ENCODE peak calls at places on chromosomes 12 and 14, in five cellular contexts. D is IMR-90, A is mesendoderm, N is trophoblast cell, U is mesenchymal stem cell. B is an unnamed sample.

GRCh38 chr12:11685716-11686115 is 36.2 kb downstream of the ETV6 start:
- DNase-seq in D (peak; percentile 66), A (no peak), N (no peak), U (peak; percentile 55), B (no peak)

GRCh38 chr12:68868043-68868790 is 60.2 kb downstream of the MDM2 start:
- DNase-seq in D (no peak), A (no peak), N (peak; percentile 31), U (no peak), B (no peak)

GRCh38 chr12:109952160-109952858 is 43.9 kb downstream of the GIT2 start:
- DNase-seq in D (no peak), A (no peak), N (peak; percentile 35), U (no peak), B (no peak)

GRCh38 chr12:121590476-121591143 is 9.8 kb upstream of the KDM2B start:
- DNase-seq in D (peak; percentile 69), A (peak; percentile 70), N (no peak), U (peak; percentile 71), B (no peak)

GRCh38 chr12:28946361-28946760 is 202.7 kb upstream of the FAR2 start:
- DNase-seq in D (no peak), A (no peak), N (no peak), U (no peak), B (no peak)

GRCh38 chr14:90111895-90112534 is 50.2 kb downstream of the KCNK13 start:
- DNase-seq in D (peak; percentile 87), A (no peak), N (no peak), U (peak; percentile 26), B (no peak)

GRCh38 chr12:49043856-49044258 is 16.7 kb downstream of the KMT2D start:
- DNase-seq in D (peak; percentile 40), A (peak; percentile 79), N (peak; percentile 32), U (peak; percentile 56), B (peak; percentile 85)

GRCh38 chr12:124928095-124928911 is 13.9 kb upstream of the UBC start:
- DNase-seq in D (peak; percentile 91), A (no peak), N (peak; percentile 100), U (no peak), B (peak; percentile 66)

GRCh38 chr12:68572650-68573049 is 38.0 kb upstream of the RAP1B start:
- DNase-seq in D (peak; percentile 24), A (peak; percentile 23), N (no peak), U (no peak), B (no peak)

GRCh38 chr14:80425686-80426085 is 214.4 kb upstream of the DIO2 start:
- DNase-seq in D (peak; percentile 100), A (peak; percentile 32), N (peak; percentile 88), U (peak; percentile 90), B (no peak)

GRCh38 chr14:104341532-104342434 is 203.4 kb downstream of the KIF26A start:
- DNase-seq in D (no peak), A (peak; percentile 93), N (peak; percentile 9), U (no peak), B (peak; percentile 95)

GRCh38 chr12:71958457-71958856 is 19.8 kb downstream of the TPH2 start:
- DNase-seq in D (peak; percentile 84), A (peak; percentile 25), N (no peak), U (peak; percentile 58), B (no peak)

GRCh38 chr12:121776190-121777098 is 17.0 kb downstream of the RHOF start:
- DNase-seq in D (peak; percentile 44), A (peak; percentile 73), N (peak; percentile 56), U (peak; percentile 65), B (peak; percentile 85)

GRCh38 chr12:40583743-40584142 is 108.5 kb upstream of the CNTN1 start:
- DNase-seq in D (no peak), A (no peak), N (no peak), U (no peak), B (no peak)

GRCh38 chr12:110995016-110995415 is 74.6 kb upstream of the MYL2 start:
- DNase-seq in D (no peak), A (no peak), N (no peak), U (no peak), B (no peak)

GRCh38 chr12:126369487-126370463 is 1304.5 kb downstream of the AACS start:
- DNase-seq in D (no peak), A (peak; percentile 66), N (no peak), U (no peak), B (no peak)

GRCh38 chr14:69105326-69105725 is 47.6 kb downstream of the DCAF5 start:
- DNase-seq in D (peak; percentile 79), A (no peak), N (peak; percentile 47), U (peak; percentile 37), B (no peak)

GRCh38 chr14:103380719-103381377 is 4.4 kb upstream of the MARK3 start:
- DNase-seq in D (no peak), A (no peak), N (no peak), U (no peak), B (no peak)

GRCh38 chr12:89319111-89319510 is 33.2 kb downstream of the DUSP6 start:
- DNase-seq in D (no peak), A (no peak), N (no peak), U (peak; percentile 36), B (no peak)

GRCh38 chr12:28415755-28416154 is 225.5 kb downstream of the CCDC91 start:
- DNase-seq in D (peak; percentile 85), A (peak; percentile 6), N (no peak), U (peak; percentile 56), B (no peak)

GRCh38 chr14:25001096-25001982 is 48.6 kb downstream of the STXBP6 start:
- DNase-seq in D (peak; percentile 31), A (no peak), N (no peak), U (peak; percentile 36), B (no peak)

GRCh38 chr12:92272301-92272964 is 126.8 kb upstream of the BTG1 start:
- DNase-seq in D (no peak), A (peak; percentile 21), N (no peak), U (no peak), B (peak; percentile 43)

GRCh38 chr12:4225571-4225970 is 48.0 kb upstream of the CCND2 start:
- DNase-seq in D (no peak), A (no peak), N (no peak), U (no peak), B (no peak)

DNA sequence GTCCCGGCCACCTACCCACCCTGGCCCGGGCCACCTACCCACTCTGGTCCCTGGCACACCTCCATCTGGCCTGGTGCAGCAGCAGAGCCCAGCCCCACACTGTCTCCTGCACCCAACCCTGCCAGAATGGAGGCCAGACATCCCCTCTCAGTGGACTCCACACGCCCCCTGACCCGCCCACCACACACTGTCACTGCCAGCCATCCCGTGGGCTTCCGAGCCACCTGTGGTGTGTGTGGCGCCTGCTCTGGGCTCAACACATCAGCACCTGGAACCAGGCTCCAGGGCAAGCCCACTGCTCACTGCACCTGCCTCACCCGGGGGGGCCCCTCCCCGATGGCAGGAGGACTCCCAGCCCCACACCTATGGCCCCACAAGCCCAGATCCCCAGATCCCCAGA is 50.5 kb downstream of the FBRSL1 start:
- DNase-seq in D (no peak), A (no peak), N (no peak), U (no peak), B (no peak)
- H3K23ac ChIP-seq in D (no peak overlapping the region), A (no peak overlapping the region), N (no peak overlapping the region), U (no peak overlapping the region), B (no peak overlapping the region)

GRCh38 chr12:44307506-44308168 is 471.8 kb downstream of the TMEM117 start:
- DNase-seq in D (no peak), A (no peak), N (no peak), U (no peak), B (no peak)
- H3K23ac ChIP-seq in D (no peak overlapping the region), A (no peak overlapping the region), N (no peak overlapping the region), U (no peak overlapping the region), B (no peak overlapping the region)

DNA sequence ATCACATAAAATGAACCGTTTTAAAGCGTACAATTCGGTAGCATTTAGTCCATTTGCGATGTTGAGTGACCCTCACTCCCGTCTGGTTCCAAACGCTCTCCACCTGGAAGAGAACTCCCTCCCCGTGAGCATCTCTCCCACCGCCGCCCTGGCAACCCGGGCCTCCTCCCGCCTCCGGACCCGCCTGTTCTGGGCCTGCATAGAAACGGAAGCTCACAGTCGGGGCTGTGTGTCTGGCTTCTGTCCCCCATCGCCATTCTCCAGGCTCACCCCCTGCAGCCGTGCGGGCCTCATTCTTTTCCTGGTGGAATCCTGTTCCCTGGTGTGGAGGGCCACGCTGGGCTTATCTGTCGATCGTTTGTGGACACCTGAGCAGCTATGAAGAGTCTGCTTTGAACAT is 17.3 kb downstream of the LRCOL1 start:
- DNase-seq in D (no peak), A (no peak), N (no peak), U (no peak), B (no peak)
- H3K23ac ChIP-seq in D (no peak overlapping the region), A (no peak overlapping the region), N (no peak overlapping the region), U (no peak overlapping the region), B (no peak overlapping the region)

GRCh38 chr12:54279632-54280400 is at the start of gene CBX5:
- DNase-seq in D (peak; percentile 100), A (peak; percentile 100), N (peak; percentile 100), U (peak; percentile 100), B (peak; percentile 100)

GRCh38 chr12:54280401-54281260 is at the start of gene HNRNPA1:
- DNase-seq in D (peak; percentile 100), A (peak; percentile 100), N (peak; percentile 98), U (peak; percentile 100), B (peak; percentile 99)

GRCh38 chr12:54277823-54278276 is 2.1 kb downstream of the CBX5 start:
- DNase-seq in D (no peak), A (peak; percentile 72), N (no peak), U (peak; percentile 53), B (no peak)

GRCh38 chr12:54276368-54276767 is 3.6 kb downstream of the CBX5 start:
- DNase-seq in D (no peak), A (no peak), N (no peak), U (no peak), B (no peak)

DNA sequence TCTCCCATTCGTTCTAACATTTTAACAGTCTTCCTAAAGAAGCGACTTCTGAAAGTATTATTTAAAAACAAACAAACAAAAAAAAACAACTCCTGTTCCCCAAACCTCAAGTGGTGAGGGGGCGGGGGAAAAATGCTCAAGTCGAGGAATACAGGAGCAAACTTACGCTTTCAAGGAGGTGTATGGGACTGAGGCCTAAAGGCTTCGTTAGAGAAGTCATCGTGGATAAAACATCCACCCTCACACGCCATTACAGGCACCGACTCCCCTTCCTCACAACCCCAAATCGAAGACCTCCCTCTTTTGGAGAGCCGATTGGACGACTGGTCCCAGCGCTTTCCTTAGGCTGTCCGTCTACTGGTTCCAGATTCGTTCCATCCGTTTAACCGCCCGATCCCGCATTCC is 693 bp downstream of the CBX5 start:
- DNase-seq in D (no peak), A (no peak), N (no peak), U (no peak), B (no peak)
- H3K23ac ChIP-seq in D (peak overlapping the region; percentile 97), A (no peak overlapping the region), N (no peak overlapping the region), U (no peak overlapping the region), B (no peak overlapping the region)

GRCh38 chr14:45252356-45253069 is 489 bp downstream of the MIS18BP1 start:
- DNase-seq in D (peak; percentile 5), A (peak; percentile 40), N (peak; percentile 3), U (peak; percentile 42), B (no peak)

GRCh38 chr14:45254771-45255170 is 1.8 kb upstream of the MIS18BP1 start:
- DNase-seq in D (no peak), A (no peak), N (no peak), U (no peak), B (no peak)

GRCh38 chr14:45251912-45252311 is 1.1 kb downstream of the MIS18BP1 start:
- DNase-seq in D (peak; percentile 2), A (no peak), N (no peak), U (peak; percentile 41), B (no peak)

GRCh38 chr14:45253754-45254300 is 825 bp upstream of the MIS18BP1 start:
- DNase-seq in D (peak; percentile 26), A (no peak), N (no peak), U (no peak), B (no peak)

GRCh38 chr14:45253070-45253753 is at the start of gene MIS18BP1:
- DNase-seq in D (peak; percentile 95), A (peak; percentile 99), N (peak; percentile 98), U (peak; percentile 96), B (peak; percentile 96)
- H3K23ac ChIP-seq in D (peak within 1 kb of the TSS; percentile 95), A (peak within 1 kb of the TSS; percentile 11), N (no peak within 1 kb of the TSS), U (no peak within 1 kb of the TSS), B (no peak within 1 kb of the TSS)

B was measured in H9.